ENCODE peak calls at places on chromosomes 6 and 20, in six cellular contexts. One of them, this sample, is unnamed.

GRCh38 chr6:12324096-12324495 is 33.9 kb downstream of the EDN1 start:
- DNase-seq in psoas muscle: no peak
- DNase-seq in posterior cingulate gyrus: no peak
- DNase-seq in fibroblast of mammary gland: peak
- DNase-seq in NCI-H1417: no peak
- DNase-seq in nucleus accumbens: no peak
- DNase-seq in this sample: no peak

GRCh38 chr20:44041001-44041400 is 126.3 kb downstream of the TOX2 start:
- DNase-seq in nucleus accumbens: no peak
- DNase-seq in psoas muscle: no peak
- DNase-seq in fibroblast of mammary gland: no peak
- DNase-seq in NCI-H1417: no peak
- DNase-seq in posterior cingulate gyrus: no peak
- DNase-seq in this sample: no peak

GRCh38 chr20:5722927-5723326 is 27.3 kb upstream of the SHLD1 start:
- DNase-seq in fibroblast of mammary gland: no peak
- DNase-seq in posterior cingulate gyrus: no peak
- DNase-seq in NCI-H1417: no peak
- DNase-seq in nucleus accumbens: no peak
- DNase-seq in psoas muscle: no peak
- DNase-seq in this sample: no peak

GRCh38 chr6:47669684-47670515 is 28.5 kb upstream of the ADGRF4 start:
- DNase-seq in NCI-H1417: no peak
- DNase-seq in fibroblast of mammary gland: peak
- DNase-seq in psoas muscle: no peak
- DNase-seq in posterior cingulate gyrus: no peak
- DNase-seq in nucleus accumbens: no peak
- DNase-seq in this sample: no peak

GRCh38 chr6:75986935-75987334 is 85.5 kb downstream of the IMPG1 start:
- DNase-seq in fibroblast of mammary gland: no peak
- DNase-seq in psoas muscle: no peak
- DNase-seq in posterior cingulate gyrus: no peak
- DNase-seq in NCI-H1417: no peak
- DNase-seq in nucleus accumbens: no peak
- DNase-seq in this sample: no peak

GRCh38 chr20:34209111-34209510 is 32.1 kb upstream of the ASIP start:
- DNase-seq in nucleus accumbens: no peak
- DNase-seq in NCI-H1417: no peak
- DNase-seq in posterior cingulate gyrus: no peak
- DNase-seq in fibroblast of mammary gland: no peak
- DNase-seq in psoas muscle: no peak
- DNase-seq in this sample: no peak

GRCh38 chr6:1025821-1026220 is 286.1 kb upstream of the FOXQ1 start:
- DNase-seq in nucleus accumbens: no peak
- DNase-seq in NCI-H1417: no peak
- DNase-seq in fibroblast of mammary gland: no peak
- DNase-seq in posterior cingulate gyrus: no peak
- DNase-seq in psoas muscle: no peak
- DNase-seq in this sample: no peak

GRCh38 chr6:169445227-169445626 is 191.6 kb upstream of the THBS2 start:
- DNase-seq in posterior cingulate gyrus: no peak
- DNase-seq in NCI-H1417: no peak
- DNase-seq in psoas muscle: no peak
- DNase-seq in nucleus accumbens: no peak
- DNase-seq in fibroblast of mammary gland: no peak
- DNase-seq in this sample: no peak

GRCh38 chr20:58651823-58652605 is 931 bp downstream of the STX16 start:
- DNase-seq in NCI-H1417: peak
- DNase-seq in psoas muscle: peak
- DNase-seq in nucleus accumbens: peak
- DNase-seq in posterior cingulate gyrus: no peak
- DNase-seq in fibroblast of mammary gland: peak
- DNase-seq in this sample: no peak

GRCh38 chr6:3585320-3585935 is 128.6 kb upstream of the SLC22A23 start:
- DNase-seq in psoas muscle: no peak
- DNase-seq in posterior cingulate gyrus: no peak
- DNase-seq in nucleus accumbens: no peak
- DNase-seq in NCI-H1417: no peak
- DNase-seq in fibroblast of mammary gland: peak
- DNase-seq in this sample: no peak

GRCh38 chr6:140020207-140020791 is 645.9 kb upstream of the CITED2 start:
- DNase-seq in nucleus accumbens: no peak
- DNase-seq in psoas muscle: no peak
- DNase-seq in fibroblast of mammary gland: no peak
- DNase-seq in NCI-H1417: no peak
- DNase-seq in posterior cingulate gyrus: no peak
- DNase-seq in this sample: no peak

GRCh38 chr6:152637422-152638047 is 373 bp upstream of the SYNE1 start:
- DNase-seq in NCI-H1417: no peak
- DNase-seq in posterior cingulate gyrus: no peak
- DNase-seq in nucleus accumbens: no peak
- DNase-seq in psoas muscle: no peak
- DNase-seq in fibroblast of mammary gland: no peak
- DNase-seq in this sample: no peak

GRCh38 chr20:41110012-41110411 is 27.3 kb upstream of the PLCG1 start:
- DNase-seq in NCI-H1417: no peak
- DNase-seq in psoas muscle: no peak
- DNase-seq in posterior cingulate gyrus: no peak
- DNase-seq in nucleus accumbens: no peak
- DNase-seq in fibroblast of mammary gland: no peak
- DNase-seq in this sample: no peak

GRCh38 chr20:20546402-20546801 is 166.0 kb downstream of the RALGAPA2 start:
- DNase-seq in psoas muscle: no peak
- DNase-seq in posterior cingulate gyrus: no peak
- DNase-seq in NCI-H1417: peak
- DNase-seq in nucleus accumbens: no peak
- DNase-seq in fibroblast of mammary gland: no peak
- DNase-seq in this sample: no peak

GRCh38 chr6:82015043-82015442 is 232.5 kb downstream of the IBTK start:
- DNase-seq in NCI-H1417: no peak
- DNase-seq in nucleus accumbens: no peak
- DNase-seq in posterior cingulate gyrus: no peak
- DNase-seq in fibroblast of mammary gland: peak
- DNase-seq in psoas muscle: no peak
- DNase-seq in this sample: no peak

GRCh38 chr20:25361287-25361683 is 29.4 kb downstream of the ABHD12 start:
- DNase-seq in NCI-H1417: no peak
- DNase-seq in posterior cingulate gyrus: no peak
- DNase-seq in fibroblast of mammary gland: no peak
- DNase-seq in psoas muscle: no peak
- DNase-seq in nucleus accumbens: no peak
- DNase-seq in this sample: no peak

GRCh38 chr20:62728028-62728780 is 19.6 kb downstream of the NTSR1 start:
- DNase-seq in psoas muscle: peak
- DNase-seq in posterior cingulate gyrus: peak
- DNase-seq in nucleus accumbens: no peak
- DNase-seq in fibroblast of mammary gland: no peak
- DNase-seq in NCI-H1417: no peak
- DNase-seq in this sample: no peak

GRCh38 chr6:148954934-148955915 is 208.4 kb downstream of the UST start:
- DNase-seq in psoas muscle: no peak
- DNase-seq in posterior cingulate gyrus: no peak
- DNase-seq in NCI-H1417: no peak
- DNase-seq in fibroblast of mammary gland: peak
- DNase-seq in nucleus accumbens: no peak
- DNase-seq in this sample: no peak

GRCh38 chr6:39812853-39813533 is 20.8 kb downstream of the DAAM2 start:
- DNase-seq in nucleus accumbens: no peak
- DNase-seq in NCI-H1417: peak
- DNase-seq in posterior cingulate gyrus: peak
- DNase-seq in fibroblast of mammary gland: peak
- DNase-seq in psoas muscle: no peak
- DNase-seq in this sample: no peak

GRCh38 chr6:109340811-109341210 is 41.5 kb downstream of the CD164 start:
- DNase-seq in psoas muscle: no peak
- DNase-seq in NCI-H1417: no peak
- DNase-seq in posterior cingulate gyrus: no peak
- DNase-seq in nucleus accumbens: no peak
- DNase-seq in fibroblast of mammary gland: no peak
- DNase-seq in this sample: no peak

GRCh38 chr6:147087641-147088040 is 116.6 kb upstream of the STXBP5 start:
- DNase-seq in NCI-H1417: no peak
- DNase-seq in psoas muscle: no peak
- DNase-seq in posterior cingulate gyrus: no peak
- DNase-seq in fibroblast of mammary gland: no peak
- DNase-seq in nucleus accumbens: no peak
- DNase-seq in this sample: no peak

GRCh38 chr6:30790734-30791383 is 46.5 kb upstream of the IER3 start:
- DNase-seq in psoas muscle: no peak
- DNase-seq in posterior cingulate gyrus: peak
- DNase-seq in NCI-H1417: no peak
- DNase-seq in nucleus accumbens: no peak
- DNase-seq in fibroblast of mammary gland: no peak
- DNase-seq in this sample: no peak

GRCh38 chr6:20533746-20534294 is 437 bp upstream of the CDKAL1 start:
- DNase-seq in nucleus accumbens: no peak
- DNase-seq in posterior cingulate gyrus: no peak
- DNase-seq in fibroblast of mammary gland: no peak
- DNase-seq in NCI-H1417: no peak
- DNase-seq in psoas muscle: no peak
- DNase-seq in this sample: no peak

GRCh38 chr20:63778034-63778752 is 38.6 kb downstream of the SLC2A4RG start:
- DNase-seq in nucleus accumbens: no peak
- DNase-seq in posterior cingulate gyrus: peak
- DNase-seq in fibroblast of mammary gland: no peak
- DNase-seq in psoas muscle: no peak
- DNase-seq in NCI-H1417: no peak
- DNase-seq in this sample: no peak

GRCh38 chr6:157229733-157230132 is 93.6 kb downstream of the TMEM242 start:
- DNase-seq in posterior cingulate gyrus: peak
- DNase-seq in nucleus accumbens: no peak
- DNase-seq in fibroblast of mammary gland: no peak
- DNase-seq in psoas muscle: no peak
- DNase-seq in NCI-H1417: peak
- DNase-seq in this sample: no peak

GRCh38 chr20:59071224-59071623 is 28.6 kb upstream of the PRELID3B start:
- DNase-seq in NCI-H1417: no peak
- DNase-seq in nucleus accumbens: no peak
- DNase-seq in fibroblast of mammary gland: no peak
- DNase-seq in posterior cingulate gyrus: no peak
- DNase-seq in psoas muscle: no peak
- DNase-seq in this sample: no peak

This sample was measured in activated CD8-positive, alpha-beta memory T cell treated with anti-CD3 and anti-CD28 coated beads for 48 hours.